ENCODE peak calls at places on chromosome 5, in six cellular contexts. D is breast epithelium, V is esophagus muscularis mucosa, N is ovary, J is HCT116, Z is endodermal cell. E is an unnamed sample. For H3K4me1, the result is how much of the 10 kb centered on the place peaks cover.

GRCh38 chr5:171806976-171807823 is 21.6 kb downstream of the SMIM23 start:
- DNase-seq in D (no peak), V (no peak), N (no peak), J (no peak), Z (peak), E (no peak)

GRCh38 chr5:15023266-15023665 is 151.7 kb upstream of the ANKH start:
- DNase-seq in D (no peak), V (no peak), N (no peak), J (no peak), Z (no peak), E (no peak)

GRCh38 chr5:152688561-152689274 is 283.6 kb upstream of the NMUR2 start:
- DNase-seq in D (no peak), V (no peak), N (no peak), J (no peak), Z (no peak), E (no peak)

GRCh38 chr5:135694016-135694415 is 115.2 kb upstream of the CXCL14 start:
- DNase-seq in D (no peak), V (peak), N (no peak), J (no peak), Z (peak), E (peak)

GRCh38 chr5:137611011-137611580 is 112.0 kb upstream of the SPOCK1 start:
- DNase-seq in D (no peak), V (no peak), N (no peak), J (no peak), Z (peak), E (no peak)

GRCh38 chr5:16727937-16728336 is 111.1 kb upstream of the RETREG1 start:
- DNase-seq in D (no peak), V (no peak), N (no peak), J (no peak), Z (no peak), E (no peak)

GRCh38 chr5:177327539-177328522 is 16.1 kb upstream of the MXD3 start:
- DNase-seq in D (no peak), V (no peak), N (peak), J (no peak), Z (no peak), E (no peak)

GRCh38 chr5:129960831-129961230 is 56.6 kb downstream of the CHSY3 start:
- DNase-seq in D (no peak), V (no peak), N (no peak), J (no peak), Z (no peak), E (no peak)

GRCh38 chr5:179343021-179343781 is 2.1 kb downstream of the ADAMTS2 start:
- DNase-seq in D (no peak), V (no peak), N (no peak), J (no peak), Z (no peak), E (no peak)

GRCh38 chr5:76855961-76856360 is 6.1 kb downstream of the S100Z start:
- DNase-seq in D (no peak), V (no peak), N (no peak), J (no peak), Z (no peak), E (no peak)

GRCh38 chr5:127216906-127217675 is 73.5 kb upstream of the MEGF10 start:
- DNase-seq in D (no peak), V (no peak), N (no peak), J (no peak), Z (peak), E (no peak)

GRCh38 chr5:78632467-78632866 is 16.1 kb downstream of the LHFPL2 start:
- DNase-seq in D (no peak), V (peak), N (no peak), J (no peak), Z (no peak), E (no peak)

GRCh38 chr5:135553688-135554462 is 18.1 kb upstream of the NEUROG1 start:
- DNase-seq in D (no peak), V (no peak), N (no peak), J (peak), Z (peak), E (no peak)

GRCh38 chr5:181133610-181134231 is 2.8 kb upstream of the OR2V1 start:
- DNase-seq in D (no peak), V (no peak), N (no peak), J (peak), Z (no peak), E (peak)

GRCh38 chr5:93572773-93573626 is 8.0 kb downstream of the NR2F1-AS1 start:
- DNase-seq in D (no peak), V (no peak), N (no peak), J (no peak), Z (peak), E (no peak)

GRCh38 chr5:54091416-54092130 is 218.8 kb downstream of the ARL15 start:
- DNase-seq in D (no peak), V (no peak), N (no peak), J (no peak), Z (no peak), E (no peak)

GRCh38 chr5:36152324-36153298 is 700 bp downstream of the SKP2 start:
- DNase-seq in D (no peak), V (no peak), N (no peak), J (no peak), Z (peak), E (no peak)

GRCh38 chr5:6847896-6848295 is 134.7 kb downstream of the TENT4A start:
- DNase-seq in D (no peak), V (no peak), N (no peak), J (no peak), Z (no peak), E (no peak)

GRCh38 chr5:177981296-177982071 is 14.6 kb downstream of the PROP1 start:
- DNase-seq in D (no peak), V (peak), N (no peak), J (no peak), Z (no peak), E (no peak)

GRCh38 chr5:1842026-1842819 is 40.5 kb downstream of the IRX4 start:
- DNase-seq in D (no peak), V (no peak), N (no peak), J (no peak), Z (no peak), E (no peak)

GRCh38 chr5:106600803-106601202 is 1069.9 kb downstream of the EFNA5 start:
- DNase-seq in D (no peak), V (no peak), N (no peak), J (no peak), Z (no peak), E (no peak)

GRCh38 chr5:126450388-126450787 is 27.2 kb downstream of the GRAMD2B start:
- DNase-seq in D (no peak), V (no peak), N (no peak), J (no peak), Z (no peak), E (no peak)

GRCh38 chr5:110757118-110757729 is 18.4 kb downstream of the SLC25A46 start:
- DNase-seq in D (no peak), V (no peak), N (no peak), J (peak), Z (no peak), E (no peak)

GRCh38 chr5:151902215-151902614 is 22.4 kb downstream of the GLRA1 start:
- DNase-seq in D (no peak), V (no peak), N (no peak), J (no peak), Z (no peak), E (no peak)

GRCh38 chr5:88203977-88204735 is 64.5 kb downstream of the TMEM161B start:
- DNase-seq in D (no peak), V (no peak), N (no peak), J (no peak), Z (no peak), E (no peak)

GRCh38 chr5:119578937-119579336 is 50.4 kb upstream of the FAM170A start:
- DNase-seq in D (no peak), V (no peak), N (no peak), J (peak), Z (peak), E (no peak)

GRCh38 chr5:68245325-68245724 is 29.8 kb downstream of the PIK3R1 start:
- DNase-seq in D (no peak), V (no peak), N (no peak), J (no peak), Z (no peak), E (no peak)

GRCh38 chr5:15691536-15691935 is 191.6 kb downstream of the FBXL7 start:
- DNase-seq in D (no peak), V (no peak), N (no peak), J (no peak), Z (no peak), E (no peak)

GRCh38 chr5:141567513-141568117 is 51.2 kb downstream of the DIAPH1 start:
- DNase-seq in D (no peak), V (no peak), N (no peak), J (no peak), Z (no peak), E (no peak)

GRCh38 chr5:77077821-77078176 is 9.3 kb downstream of the ZBED3 start:
- DNase-seq in D (no peak), V (no peak), N (no peak), J (no peak), Z (no peak), E (no peak)

GRCh38 chr5:83471405-83472212 is at the start of gene VCAN:
- DNase-seq in D (no peak), V (peak), N (no peak), J (peak), Z (peak), E (peak)

GRCh38 chr5:112742424-112742823 is 4.7 kb downstream of the APC start:
- DNase-seq in D (no peak), V (no peak), N (no peak), J (no peak), Z (no peak), E (no peak)

GRCh38 chr5:65264420-65264819 is 217.3 kb downstream of the ADAMTS6 start:
- DNase-seq in D (no peak), V (no peak), N (no peak), J (no peak), Z (no peak), E (no peak)

GRCh38 chr5:169299146-169299545 is 1.8 kb downstream of the SLIT3 start:
- DNase-seq in D (no peak), V (no peak), N (no peak), J (no peak), Z (no peak), E (no peak)

GRCh38 chr5:132369471-132370240 is at the start of gene SLC22A5:
- DNase-seq in D (peak), V (no peak), N (peak), J (peak), Z (peak), E (peak)

GRCh38 chr5:73122875-73123810 is 2.8 kb downstream of the TMEM171 start:
- DNase-seq in D (no peak), V (no peak), N (no peak), J (no peak), Z (peak), E (no peak)

GRCh38 chr5:12799165-12799564 is 894.9 kb upstream of the CTNND2 start:
- DNase-seq in D (no peak), V (no peak), N (no peak), J (no peak), Z (no peak), E (no peak)
- H3K4me1 ChIP-seq in D (under half), V (under half), N (under half), J (under half), Z (under half), E (under half)

DNA sequence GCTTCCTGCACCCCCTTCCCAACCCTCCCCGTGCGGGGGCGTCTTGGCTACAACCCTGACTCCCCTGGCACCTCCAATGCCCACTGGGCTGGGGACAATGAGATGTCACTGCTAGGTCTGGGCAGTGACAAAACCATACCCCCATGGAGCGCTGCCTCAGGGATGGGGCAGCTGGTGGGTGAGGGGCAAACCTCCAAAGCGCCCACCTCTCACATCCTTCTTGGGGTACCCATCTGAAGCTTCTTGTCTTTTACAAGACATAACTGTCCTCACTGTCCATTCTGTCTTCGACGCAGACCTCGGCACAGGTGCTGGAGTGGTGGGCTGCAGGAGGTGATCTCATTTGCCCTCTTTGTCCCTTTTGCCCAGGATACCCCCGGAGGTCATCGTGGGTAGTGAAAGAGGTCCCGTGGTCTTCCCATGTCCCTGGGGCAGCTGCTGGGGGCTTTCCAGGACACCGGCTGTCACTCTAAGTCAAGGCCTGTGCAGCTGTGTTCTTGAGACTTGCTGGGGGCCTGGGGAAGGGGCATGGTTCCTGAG is 27.8 kb upstream of the CSF1R start:
- DNase-seq in D (peak), V (no peak), N (no peak), J (no peak), Z (peak), E (peak)
- TF ChIP-seq CTCF in D (no peak), V (no peak), N (no peak), J (no peak), Z (peak), E (no peak)

DNA sequence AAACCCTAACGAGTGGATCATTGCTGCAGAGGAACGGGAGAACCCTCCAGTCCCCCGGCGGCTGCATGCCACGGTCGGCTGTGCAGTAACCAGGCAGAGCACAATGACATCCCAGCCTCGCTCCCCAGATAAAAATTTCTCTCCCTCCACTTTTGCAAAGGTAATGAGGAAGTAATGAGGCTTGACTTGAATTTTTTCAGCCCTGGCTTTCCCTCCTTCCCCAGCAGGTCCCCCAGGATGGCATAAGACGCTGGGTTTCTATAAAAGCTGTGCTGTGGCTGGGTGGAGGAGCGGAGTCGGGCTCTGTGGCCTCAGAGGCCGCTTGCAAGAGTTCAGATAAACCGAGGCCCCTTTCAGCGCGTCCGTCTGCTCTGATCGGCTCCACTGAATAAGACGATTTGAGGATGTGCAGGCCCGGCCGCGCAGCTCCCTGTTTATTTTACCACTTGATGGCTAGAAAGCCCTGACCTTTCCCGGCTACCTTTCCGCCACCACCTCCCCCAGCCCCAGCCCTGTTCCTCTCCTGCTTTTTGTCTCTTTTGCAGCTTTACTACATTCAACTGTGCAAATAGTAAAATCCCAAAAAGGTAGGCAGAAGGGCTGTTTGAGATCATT is 351.9 kb upstream of the IRX2 start:
- DNase-seq in D (no peak), V (no peak), N (no peak), J (no peak), Z (peak), E (no peak)
- H3K4me3 ChIP-seq in D (no peak), V (no peak), N (no peak), J (no peak), Z (peak), E (no peak)

DNA sequence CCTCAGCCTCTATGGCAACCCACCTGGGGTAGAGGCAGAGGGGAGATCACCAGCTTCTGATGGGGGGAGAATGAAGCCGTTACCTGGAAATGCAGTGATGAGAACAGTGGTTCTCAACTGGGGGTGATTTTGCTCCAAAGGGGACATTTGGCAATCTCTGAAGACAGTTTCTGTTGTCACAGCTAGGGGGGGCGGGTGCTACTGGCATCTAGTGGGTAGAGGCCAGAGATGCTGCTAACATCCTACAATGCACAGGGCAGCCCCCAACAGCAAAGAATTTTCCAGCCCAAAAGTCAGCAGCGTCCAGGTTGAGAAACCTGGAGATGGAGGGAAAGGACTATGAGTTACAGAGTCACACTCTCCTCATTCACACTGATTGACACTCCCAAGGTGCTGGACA is 84.5 kb downstream of the FGF1 start:
- DNase-seq in D (no peak), V (no peak), N (no peak), J (no peak), Z (peak), E (no peak)
- H3K4me1 ChIP-seq in D (under half), V (under half), N (under half), J (half or more), Z (under half), E (under half)

GRCh38 chr5:50320131-50320749 is 120.8 kb downstream of the EMB start:
- DNase-seq in D (no peak), V (no peak), N (no peak), J (peak), Z (no peak), E (no peak)
- TF ChIP-seq CTCF in D (no peak), V (no peak), N (no peak), J (no peak), Z (no peak), E (no peak)

GRCh38 chr5:10631597-10631996 is 67.7 kb downstream of the ANKRD33B start:
- DNase-seq in D (no peak), V (no peak), N (no peak), J (no peak), Z (no peak), E (no peak)
- H3K4me3 ChIP-seq in D (no peak), V (no peak), N (no peak), J (no peak), Z (no peak), E (no peak)

GRCh38 chr5:174281089-174281488 is 235.6 kb downstream of the NSG2 start:
- DNase-seq in D (no peak), V (peak), N (no peak), J (no peak), Z (no peak), E (no peak)
- H3K4me1 ChIP-seq in D (under half), V (under half), N (under half), J (under half), Z (under half), E (under half)

GRCh38 chr5:143573568-143574170 is 170.2 kb upstream of the NR3C1 start:
- DNase-seq in D (no peak), V (no peak), N (no peak), J (no peak), Z (no peak), E (no peak)
- TF ChIP-seq CTCF in D (no peak), V (no peak), N (no peak), J (no peak), Z (no peak), E (no peak)

DNA sequence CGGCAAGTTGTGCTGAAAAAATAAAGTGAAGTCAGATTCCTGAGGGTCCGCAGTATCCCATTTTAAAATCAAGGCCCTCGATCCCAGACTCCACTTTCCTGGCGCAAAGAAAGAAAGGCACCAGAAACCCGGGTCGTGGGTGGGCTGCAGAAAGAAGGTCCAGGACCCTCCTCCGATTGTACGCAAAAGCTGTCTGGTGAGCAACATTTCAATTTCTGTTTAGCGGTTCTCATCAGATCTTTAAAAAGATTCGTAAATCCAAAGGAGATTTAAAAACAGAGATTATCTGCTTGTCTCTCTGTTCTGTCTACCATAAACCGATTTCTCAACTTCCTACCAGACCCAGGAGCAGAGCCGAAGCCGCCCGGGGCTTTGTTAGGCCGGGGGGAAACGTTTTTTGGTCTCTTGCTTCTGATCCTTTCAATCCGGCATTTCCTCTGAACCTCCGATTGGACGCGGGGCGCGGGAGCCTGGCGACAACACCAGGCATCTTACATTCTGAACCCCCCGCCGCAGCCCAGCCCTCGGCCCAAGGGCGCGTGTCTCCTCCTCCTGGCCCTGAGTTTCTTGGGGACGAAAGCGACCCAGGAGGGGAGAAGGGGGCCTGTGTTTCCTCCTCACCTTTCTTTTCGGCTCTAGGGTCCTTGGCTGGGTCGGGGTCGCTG is 745 bp downstream of the NKX2-5 start:
- DNase-seq in D (no peak), V (no peak), N (no peak), J (no peak), Z (peak), E (no peak)
- H3K4me3 ChIP-seq in D (no peak), V (peak), N (no peak), J (no peak), Z (peak), E (peak)

E was measured in right atrium auricular region.